ENCODE peak calls at places on chromosomes 5 and 9, in four cellular contexts. B is NCI-H748 treated with DMSO at 0.1 percent for 48 hours, V is mesothelial cell of epicardium, T is AG08396. O is an unnamed sample.

GRCh38 chr5:61600945-61601491 is 269.0 kb downstream of the ZSWIM6 start:
- DNase-seq in T (no peak), B (no peak), V (no peak), O (no peak)

GRCh38 chr9:18447131-18447530 is 26.8 kb upstream of the ADAMTSL1 start:
- DNase-seq in T (no peak), B (no peak), V (no peak), O (no peak)

GRCh38 chr9:1619915-1620705 is 395.0 kb upstream of the SMARCA2 start:
- DNase-seq in T (no peak), V (no peak), B (no peak), O (no peak)

GRCh38 chr5:181008136-181008535 is 19.5 kb downstream of the BTNL3 start:
- DNase-seq in T (no peak), V (no peak), B (no peak), O (no peak)

GRCh38 chr9:76369583-76369982 is 24.6 kb downstream of the RFK start:
- DNase-seq in B (peak), T (no peak), V (peak), O (peak)

GRCh38 chr9:133514475-133515239 is 10.1 kb downstream of the MYMK start:
- DNase-seq in V (no peak), T (no peak), B (no peak), O (no peak)

GRCh38 chr5:116076496-116076895 is 8.3 kb upstream of the COMMD10 start:
- DNase-seq in B (no peak), V (no peak), T (no peak), O (no peak)

GRCh38 chr5:148208226-148208625 is 5.4 kb downstream of the SPINK6 start:
- DNase-seq in T (no peak), B (no peak), V (no peak), O (no peak)

GRCh38 chr9:78612089-78612488 is 315.2 kb downstream of the PSAT1 start:
- DNase-seq in T (no peak), B (no peak), V (no peak), O (no peak)

GRCh38 chr9:136567651-136568287 is 21.9 kb upstream of the NOTCH1 start:
- DNase-seq in T (peak), B (no peak), V (no peak), O (peak)

GRCh38 chr5:123546657-123547056 is 34.7 kb downstream of the CSNK1G3 start:
- DNase-seq in V (no peak), B (no peak), T (no peak), O (no peak)

GRCh38 chr5:135895474-135896006 is at the start of gene IL9:
- DNase-seq in T (no peak), B (no peak), V (no peak), O (no peak)

GRCh38 chr9:102740578-102740977 is 254.6 kb upstream of the CYLC2 start:
- DNase-seq in B (no peak), V (no peak), T (no peak), O (no peak)

GRCh38 chr9:31587176-31587575 is 797.3 kb upstream of the ACO1 start:
- DNase-seq in B (no peak), V (no peak), T (no peak), O (no peak)

GRCh38 chr5:147559725-147560124 is 49.9 kb upstream of the DPYSL3 start:
- DNase-seq in T (no peak), B (no peak), V (no peak), O (no peak)

GRCh38 chr9:72254881-72255545 is 105.8 kb downstream of the GDA start:
- DNase-seq in V (no peak), T (no peak), B (no peak), O (no peak)

O was measured in breast epithelium.